ENCODE peak calls at places on chromosomes 7 and 10, in four cellular contexts. Y is body of pancreas, C is tibial nerve, V is heart left ventricle. Q is an unnamed sample.

GRCh38 chr10:12469345-12469744 is 120.0 kb downstream of the CAMK1D start:
- DNase-seq in C (no peak), V (no peak), Y (no peak), Q (no peak)

GRCh38 chr7:116592445-116592844 is 67.6 kb downstream of the CAV1 start:
- DNase-seq in C (no peak), V (peak; percentile 30), Y (peak; percentile 49), Q (peak; percentile 48)

GRCh38 chr7:120973849-120974248 is 14.7 kb upstream of the CPED1 start:
- DNase-seq in V (no peak), C (no peak), Y (no peak), Q (no peak)

GRCh38 chr10:22503315-22504090 is 158.2 kb downstream of the SPAG6 start:
- DNase-seq in C (no peak), V (no peak), Y (no peak), Q (no peak)

GRCh38 chr7:108525327-108525984 is 479 bp downstream of the PNPLA8 start:
- DNase-seq in V (peak; percentile 91), C (no peak), Y (no peak), Q (no peak)

GRCh38 chr10:14371616-14372015 is 40.9 kb upstream of the FRMD4A start:
- DNase-seq in C (no peak), Y (no peak), V (no peak), Q (no peak)

GRCh38 chr7:91949221-91950009 is 8.8 kb downstream of the AKAP9 start:
- DNase-seq in V (no peak), C (no peak), Y (no peak), Q (no peak)

GRCh38 chr10:70672165-70672992 is at the start of gene ADAMTS14:
- DNase-seq in C (no peak), Y (no peak), V (peak; percentile 56), Q (no peak)

GRCh38 chr7:84157171-84157570 is 37.4 kb downstream of the SEMA3A start:
- DNase-seq in Y (no peak), C (no peak), V (no peak), Q (no peak)

GRCh38 chr10:61987951-61988379 is 86.5 kb downstream of the ARID5B start:
- DNase-seq in V (no peak), C (no peak), Y (no peak), Q (no peak)

GRCh38 chr7:124489925-124490324 is 275.7 kb downstream of the GPR37 start:
- DNase-seq in Y (no peak), C (no peak), V (no peak), Q (no peak)

GRCh38 chr7:116540743-116541142 is 15.9 kb downstream of the CAV1 start:
- DNase-seq in V (no peak), Y (no peak), C (no peak), Q (no peak)

GRCh38 chr7:1883031-1883761 is 213.1 kb downstream of the ELFN1 start:
- DNase-seq in Y (no peak), V (no peak), C (no peak), Q (no peak)

GRCh38 chr10:27100800-27101347 is 580 bp upstream of the ANKRD26 start:
- DNase-seq in C (no peak), Y (peak; percentile 14), V (peak; percentile 22), Q (no peak)

GRCh38 chr7:149866817-149867447 is 6.8 kb upstream of the ATP6V0E2 start:
- DNase-seq in V (no peak), Y (no peak), C (no peak), Q (no peak)

DNA sequence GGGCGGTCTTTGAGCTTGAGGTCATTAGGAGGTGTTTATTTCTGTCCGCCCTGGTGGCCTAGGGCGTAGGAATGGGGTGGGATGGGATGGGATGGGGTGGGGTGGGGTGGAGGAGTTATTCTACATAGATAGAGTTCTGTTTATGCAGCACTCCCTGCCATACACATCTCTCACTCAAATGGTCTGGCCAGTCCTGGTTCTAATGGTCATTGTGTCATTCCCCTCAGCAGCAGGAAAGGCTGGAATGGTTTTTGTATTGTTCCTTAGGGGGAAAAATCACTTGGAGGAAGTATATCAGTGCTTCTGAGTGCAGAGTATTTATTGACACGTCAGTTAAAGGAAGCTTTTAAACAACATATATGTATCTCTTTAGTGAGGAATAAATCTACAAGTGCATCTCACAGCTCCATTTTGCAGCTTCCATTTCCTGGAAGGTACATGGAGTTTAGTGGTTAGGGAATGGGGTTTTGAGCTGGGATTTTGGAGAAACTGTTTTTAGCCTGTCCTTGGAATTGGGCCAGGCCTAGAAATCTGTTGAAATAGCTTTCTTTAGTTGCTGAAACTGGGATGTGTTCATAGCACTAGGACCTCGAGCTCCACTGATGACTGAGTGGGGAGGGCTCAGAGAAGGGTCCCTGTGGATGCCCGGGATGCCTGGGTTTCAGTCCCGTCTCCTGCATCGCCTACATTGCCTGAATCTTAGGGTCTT is 8.3 kb downstream of the TSPAN14 start:
- DNase-seq in V (no peak), C (no peak), Y (no peak), Q (no peak)
- H3K4me1 ChIP-seq in V (peaks cover 32% of the 10 kb centered on the region), C (no peaks in the 10 kb centered on the region), Y (peaks cover 100% of the 10 kb centered on the region), Q (peaks cover 93% of the 10 kb centered on the region)

GRCh38 chr10:2949948-2950354 is 117.4 kb upstream of the PFKP start:
- DNase-seq in Y (no peak), V (no peak), C (no peak), Q (no peak)
- H3K4me1 ChIP-seq in Y (no peaks in the 10 kb centered on the region), V (no peaks in the 10 kb centered on the region), C (no peaks in the 10 kb centered on the region), Q (no peaks in the 10 kb centered on the region)

DNA sequence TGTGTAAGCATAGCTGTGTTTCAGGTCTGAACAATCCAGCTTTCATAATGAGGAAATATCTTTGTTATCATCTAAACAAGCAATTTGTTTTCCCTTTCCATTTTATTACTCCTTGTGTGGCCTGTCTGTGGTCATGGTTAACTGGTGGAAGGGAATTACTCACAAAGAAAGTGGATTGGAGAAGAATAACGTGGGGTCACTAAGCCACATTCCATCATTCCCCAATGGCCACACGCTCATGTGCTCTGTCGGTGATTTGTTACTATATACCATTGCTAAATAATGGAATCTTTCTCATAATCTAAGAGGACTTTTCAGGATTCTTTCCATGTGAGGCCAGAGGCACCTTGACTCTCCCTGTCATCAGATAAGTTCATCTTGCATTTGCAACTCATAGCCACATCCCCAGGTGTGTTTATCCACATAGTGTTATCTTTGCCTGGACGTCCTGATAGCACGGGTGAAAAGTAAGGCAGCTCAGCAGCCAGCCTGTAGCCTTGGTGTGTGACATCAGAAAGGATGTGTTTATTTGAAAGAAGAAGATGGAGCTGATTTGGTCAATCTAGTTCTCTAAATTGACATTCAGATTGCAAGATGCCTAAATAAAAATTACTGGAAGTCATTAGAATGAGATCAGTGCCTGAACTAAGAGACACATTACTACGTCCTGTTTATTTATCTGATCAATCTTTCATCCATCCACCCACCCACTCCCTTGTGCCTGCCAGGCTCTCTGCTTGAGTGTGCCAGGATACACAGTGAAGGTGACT is 128.9 kb downstream of the CELF2 start:
- DNase-seq in C (no peak), Y (no peak), V (no peak), Q (no peak)
- H3K4me1 ChIP-seq in C (peaks cover 5% of the 10 kb centered on the region), Y (peaks cover 6% of the 10 kb centered on the region), V (peaks cover 4% of the 10 kb centered on the region), Q (peaks cover 73% of the 10 kb centered on the region)

GRCh38 chr7:29811597-29811996 is 5.3 kb downstream of the WIPF3 start:
- DNase-seq in C (no peak), Y (no peak), V (no peak), Q (no peak)
- H3K4me1 ChIP-seq in C (no peaks in the 10 kb centered on the region), Y (peaks cover 13% of the 10 kb centered on the region), V (no peaks in the 10 kb centered on the region), Q (peaks cover 46% of the 10 kb centered on the region)

Q was measured in stomach.